ENCODE peak calls at places on chromosomes 16 and 17, in nine cellular contexts. T, O, X, S, H, F, W, E and G are unnamed samples.

GRCh38 chr17:56478836-56479447 is 114.6 kb upstream of the NOG start:
- DNase-seq in T (no peak), O (peak), X (peak), S (peak), H (no peak), F (no peak), W (no peak), E (peak), G (no peak)

GRCh38 chr16:2223375-2224182 is at the start of gene E4F1:
- DNase-seq in T (peak), O (peak), X (peak), S (peak), H (peak), F (peak), W (peak), E (peak), G (peak)

GRCh38 chr16:4506450-4506849 is 30.3 kb downstream of the HMOX2 start:
- DNase-seq in T (peak), O (peak), X (peak), S (peak), H (peak), F (no peak), W (peak), E (peak), G (peak)

GRCh38 chr16:17277981-17278381 is 192.8 kb downstream of the XYLT1 start:
- DNase-seq in T (peak), O (no peak), X (peak), S (peak), H (no peak), F (no peak), W (no peak), E (no peak), G (peak)

GRCh38 chr16:89309438-89310122 is 92.1 kb downstream of the ZNF778 start:
- DNase-seq in T (no peak), O (no peak), X (no peak), S (no peak), H (no peak), F (no peak), W (no peak), E (no peak), G (no peak)

GRCh38 chr17:82899941-82900340 is 60.1 kb upstream of the ZNF750 start:
- DNase-seq in T (no peak), O (no peak), X (no peak), S (no peak), H (no peak), F (no peak), W (no peak), E (no peak), G (no peak)

GRCh38 chr17:46035112-46035818 is 36.2 kb downstream of the STH start:
- DNase-seq in T (no peak), O (no peak), X (no peak), S (no peak), H (no peak), F (no peak), W (no peak), E (no peak), G (peak)

GRCh38 chr16:80500116-80500859 is 40.5 kb upstream of the DYNLRB2 start:
- DNase-seq in T (no peak), O (no peak), X (peak), S (no peak), H (no peak), F (no peak), W (no peak), E (peak), G (no peak)

GRCh38 chr17:16293918-16294317 is 59.4 kb downstream of the CENPV start:
- DNase-seq in T (no peak), O (no peak), X (no peak), S (no peak), H (no peak), F (no peak), W (no peak), E (peak), G (no peak)

GRCh38 chr17:68390888-68391545 is 66.3 kb downstream of the WIPI1 start:
- DNase-seq in T (no peak), O (no peak), X (no peak), S (no peak), H (no peak), F (no peak), W (no peak), E (no peak), G (no peak)

GRCh38 chr16:54957403-54957802 is 26.7 kb downstream of the IRX5 start:
- DNase-seq in T (no peak), O (peak), X (peak), S (no peak), H (peak), F (no peak), W (peak), E (peak), G (peak)

GRCh38 chr17:9928601-9929341 is 23.7 kb upstream of the RCVRN start:
- DNase-seq in T (no peak), O (peak), X (peak), S (peak), H (no peak), F (no peak), W (no peak), E (peak), G (peak)

GRCh38 chr17:8872036-8872704 is 4.7 kb upstream of the PIK3R6 start:
- DNase-seq in T (no peak), O (no peak), X (no peak), S (no peak), H (no peak), F (no peak), W (no peak), E (no peak), G (no peak)

GRCh38 chr17:76419576-76420245 is 33.2 kb downstream of the UBE2O start:
- DNase-seq in T (no peak), O (no peak), X (peak), S (no peak), H (no peak), F (peak), W (no peak), E (no peak), G (no peak)

GRCh38 chr17:81057079-81057730 is 22.3 kb downstream of the BAIAP2 start:
- DNase-seq in T (peak), O (no peak), X (no peak), S (peak), H (no peak), F (no peak), W (no peak), E (peak), G (peak)

GRCh38 chr17:45171338-45172231 is 9.9 kb downstream of the HEXIM2 start:
- DNase-seq in T (no peak), O (no peak), X (no peak), S (no peak), H (no peak), F (no peak), W (no peak), E (peak), G (peak)

GRCh38 chr16:67392301-67393059 is 818 bp downstream of the TPPP3 start:
- DNase-seq in T (no peak), O (no peak), X (no peak), S (no peak), H (peak), F (no peak), W (no peak), E (no peak), G (no peak)

GRCh38 chr17:19014628-19015215 is 10.2 kb upstream of the FAM83G start:
- DNase-seq in T (no peak), O (no peak), X (no peak), S (no peak), H (no peak), F (no peak), W (no peak), E (no peak), G (no peak)

GRCh38 chr17:66542967-66543525 is 240.6 kb downstream of the PRKCA start:
- DNase-seq in T (no peak), O (peak), X (no peak), S (peak), H (no peak), F (no peak), W (no peak), E (peak), G (no peak)

GRCh38 chr16:30637952-30638351 is 12.8 kb upstream of the PRR14 start:
- DNase-seq in T (no peak), O (peak), X (peak), S (peak), H (no peak), F (no peak), W (no peak), E (peak), G (peak)

GRCh38 chr17:282912-283882 is 69.4 kb downstream of the RPH3AL start:
- DNase-seq in T (no peak), O (no peak), X (no peak), S (no peak), H (peak), F (peak), W (no peak), E (no peak), G (no peak)

GRCh38 chr17:8867361-8867981 is at the start of gene PIK3R6:
- DNase-seq in T (no peak), O (no peak), X (no peak), S (no peak), H (peak), F (no peak), W (no peak), E (no peak), G (no peak)